ENCODE peak calls at places on chromosomes 4 and X, in seven cellular contexts. K is HCT116, S is K562, F is SK-N-SH, N is GM12878, L is HepG2, M is H1. Q is an unnamed sample.

GRCh38 chr4:146469053-146469452 is 52.7 kb downstream of the SLC10A7 start:
- DNase-seq in S (no peak), K (no peak), N (no peak), F (no peak), M (no peak), L (no peak), Q (no peak)

GRCh38 chr4:14928035-14928434 is 74.2 kb upstream of the CPEB2 start:
- DNase-seq in M (no peak), S (no peak), L (no peak), K (no peak), N (no peak), F (no peak), Q (no peak)

GRCh38 chr4:70651864-70652506 is 14.3 kb downstream of the JCHAIN start:
- DNase-seq in N (no peak), M (no peak), K (peak; percentile 52), F (peak; percentile 24), L (peak; percentile 27), S (peak; percentile 41), Q (peak; percentile 46)

GRCh38 chr4:144820706-144821105 is 174.8 kb downstream of the HHIP start:
- DNase-seq in K (no peak), M (no peak), N (no peak), S (no peak), F (no peak), L (no peak), Q (no peak)

GRCh38 chrX:47060708-47061107 is 17.5 kb upstream of the RGN start:
- DNase-seq in F (no peak), M (no peak), N (no peak), S (no peak), K (no peak), L (no peak), Q (no peak)

GRCh38 chr4:40321671-40322131 is 13.4 kb upstream of the CHRNA9 start:
- DNase-seq in N (no peak), F (no peak), M (no peak), L (no peak), K (no peak), S (no peak), Q (peak; percentile 38)

GRCh38 chrX:146906166-146906565 is 91.6 kb upstream of the CXorf51A start:
- DNase-seq in F (no peak), M (no peak), N (no peak), L (no peak), K (no peak), S (no peak), Q (no peak)

GRCh38 chr4:176718881-176719280 is 73.8 kb downstream of the VEGFC start:
- DNase-seq in K (no peak), F (no peak), N (no peak), S (no peak), L (no peak), M (no peak), Q (no peak)

GRCh38 chrX:72465882-72466281 is 106.8 kb downstream of the HDAC8 start:
- DNase-seq in F (no peak), N (no peak), K (no peak), M (no peak), L (no peak), S (peak; percentile 14), Q (no peak)

GRCh38 chr4:94933799-94934198 is 176.0 kb downstream of the BMPR1B start:
- DNase-seq in S (no peak), K (no peak), N (no peak), L (no peak), F (no peak), M (no peak), Q (no peak)

GRCh38 chrX:17737707-17738001 is 361 bp downstream of the SCML1 start:
- DNase-seq in M (no peak), F (no peak), L (no peak), S (no peak), K (no peak), N (no peak), Q (no peak)

GRCh38 chr4:107857741-107858140 is 33.0 kb downstream of the SGMS2 start:
- DNase-seq in S (no peak), K (no peak), M (no peak), F (no peak), L (no peak), N (no peak), Q (no peak)

GRCh38 chr4:159685406-159686092 is 582.7 kb downstream of the RAPGEF2 start:
- DNase-seq in M (no peak), K (no peak), F (no peak), L (no peak), S (no peak), N (no peak), Q (no peak)

GRCh38 chrX:121886557-121886956 is 839.1 kb downstream of the GLUD2 start:
- DNase-seq in K (no peak), F (no peak), N (no peak), M (no peak), S (no peak), L (no peak), Q (no peak)

GRCh38 chr4:189232274-189232673 is 708.4 kb upstream of the FRG1 start:
- DNase-seq in N (no peak), S (no peak), M (no peak), F (no peak), K (no peak), L (no peak), Q (no peak)

GRCh38 chrX:65990702-65991101 is 49.2 kb downstream of the VSIG4 start:
- DNase-seq in L (no peak), M (no peak), S (peak; percentile 72), N (no peak), F (no peak), K (no peak), Q (no peak)

GRCh38 chrX:46573331-46573895 is at the start of gene CHST7:
- DNase-seq in N (no peak), M (no peak), F (peak; percentile 81), K (peak; percentile 46), S (no peak), L (peak; percentile 54), Q (peak; percentile 58)

GRCh38 chr4:101599620-101600019 is 190.9 kb upstream of the BANK1 start:
- DNase-seq in L (no peak), N (no peak), F (no peak), M (no peak), K (no peak), S (no peak), Q (no peak)

GRCh38 chrX:31269914-31270313 is 198.1 kb upstream of the FTHL17 start:
- DNase-seq in M (no peak), K (no peak), L (no peak), S (no peak), F (no peak), N (no peak), Q (no peak)

GRCh38 chr4:4593596-4593995 is 51.7 kb upstream of the STX18 start:
- DNase-seq in F (no peak), L (no peak), N (no peak), S (no peak), M (no peak), K (no peak), Q (no peak)

GRCh38 chr4:109127866-109128265 is 174.6 kb downstream of the COL25A1 start:
- DNase-seq in K (no peak), N (no peak), S (peak; percentile 35), F (no peak), L (no peak), M (no peak), Q (no peak)

GRCh38 chr4:126106658-126107057 is 791.9 kb downstream of the FAT4 start:
- DNase-seq in L (peak; percentile 16), M (no peak), N (no peak), K (peak; percentile 4), F (no peak), S (peak; percentile 41), Q (peak; percentile 47)

GRCh38 chr4:185847352-185848078 is 35.5 kb upstream of the SORBS2 start:
- DNase-seq in L (peak; percentile 36), M (no peak), K (no peak), N (no peak), F (peak; percentile 53), S (no peak), Q (no peak)

GRCh38 chrX:115332832-115333231 is 43.3 kb downstream of the LUZP4 start:
- DNase-seq in F (no peak), K (no peak), L (no peak), N (no peak), S (no peak), M (no peak), Q (no peak)

GRCh38 chrX:2188316-2188715 is 312.5 kb downstream of the DHRSX start:
- DNase-seq in S (peak; percentile 65), K (peak; percentile 26), F (no peak), L (peak; percentile 54), M (no peak), N (no peak), Q (no peak)

GRCh38 chr4:82217986-82218715 is 155.6 kb downstream of the HNRNPD start:
- DNase-seq in F (no peak), L (no peak), S (no peak), K (peak; percentile 10), N (no peak), M (no peak), Q (peak; percentile 13)

GRCh38 chr4:82219346-82219745 is 154.4 kb downstream of the HNRNPD start:
- DNase-seq in K (no peak), L (no peak), M (no peak), F (no peak), S (no peak), N (no peak), Q (no peak)

GRCh38 chr4:82223715-82224114 is 150.1 kb downstream of the HNRNPD start:
- DNase-seq in L (no peak), S (no peak), M (no peak), F (no peak), K (no peak), N (no peak), Q (no peak)
- TF ChIP-seq JUND in L (no peak), S (no peak), M (no peak), F (no peak), K (no peak), N (no peak), Q (no peak)

DNA sequence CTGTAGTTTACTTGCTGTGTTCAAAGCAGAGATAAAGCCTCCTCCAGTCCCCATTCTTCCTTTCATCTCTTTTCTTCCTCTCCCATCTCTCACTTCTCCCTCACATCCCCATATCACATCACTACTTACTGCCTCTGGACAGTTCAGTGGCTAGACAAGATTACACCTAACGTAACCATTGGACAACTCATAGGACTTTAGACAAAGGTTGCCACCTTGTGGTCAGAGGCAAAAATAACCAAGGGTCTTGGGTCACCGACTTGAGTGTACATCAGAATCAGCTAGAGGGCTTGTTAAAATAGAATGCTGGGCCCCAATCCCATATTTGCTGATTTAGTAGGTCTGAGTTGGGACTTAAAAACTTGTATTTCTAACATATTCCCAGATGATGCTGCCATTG is 109.3 kb upstream of the DGKK start:
- DNase-seq in L (peak; percentile 68), N (peak; percentile 11), M (no peak), S (peak; percentile 62), K (peak; percentile 59), F (peak; percentile 40), Q (peak; percentile 31)
- TF ChIP-seq JUND in L (no peak), N (no peak), M (no peak), S (no peak), K (no peak), F (no peak), Q (no peak)

GRCh38 chr4:38831653-38832052 is 25.0 kb downstream of the TLR6 start:
- DNase-seq in F (no peak), S (no peak), L (no peak), N (no peak), M (no peak), K (no peak), Q (no peak)
- TF ChIP-seq JUND in F (no peak), S (no peak), L (no peak), N (no peak), M (no peak), K (no peak), Q (no peak)

DNA sequence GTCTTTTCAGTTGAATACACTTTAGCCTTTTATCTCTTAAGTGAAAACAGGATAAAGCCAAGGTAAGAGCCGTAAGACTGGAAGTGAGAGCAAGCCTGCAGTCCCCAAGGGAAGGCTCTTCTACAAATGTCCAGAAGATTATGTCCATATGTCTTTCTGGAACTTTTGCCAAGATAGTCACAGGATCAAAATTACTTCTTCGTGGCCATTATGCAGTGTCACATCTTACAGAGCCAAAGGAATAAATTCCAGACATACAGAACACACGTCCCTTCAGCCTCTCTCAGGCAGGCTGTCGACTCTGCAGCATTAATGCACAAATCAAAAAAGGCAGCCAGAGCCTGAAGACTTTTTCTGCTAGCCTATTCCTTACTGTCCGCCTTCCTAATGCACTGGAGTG is 10.9 kb upstream of the GATB start:
- DNase-seq in F (no peak), L (no peak), N (no peak), M (no peak), S (no peak), K (no peak), Q (no peak)
- TF ChIP-seq JUND in F (no peak), L (no peak), N (no peak), M (no peak), S (no peak), K (no peak), Q (no peak)